ENCODE peak calls at places on chromosomes 2 and 18, in eight cellular contexts. One of them, this sample, is unnamed.

GRCh38 chr2:3025261-3025660 is 352.4 kb downstream of the EIPR1 start:
- DNase-seq in left lung: no peak
- DNase-seq in CD8-positive, alpha-beta memory T cell: no peak
- DNase-seq in fibroblast of gingiva: no peak
- DNase-seq in small intestine: no peak
- DNase-seq in DMS153: peak
- DNase-seq in activated gamma-delta T cell treated with anti-CD3 and anti-CD28 coated beads, Interleukin-2, amount 50 U/mL, for 16 hours: no peak
- DNase-seq in stimulated activated effector memory CD8-positive, alpha-beta T cell treated with anti-CD3 and anti-CD28 coated beads, Interleukin-12 subunit alpha, Interleukin-12 subunit beta, amount 100 ng/mL, for 72 hours: peak
- DNase-seq in this sample: peak

GRCh38 chr2:52775674-52776073 is 991.9 kb upstream of the CHAC2 start:
- DNase-seq in left lung: no peak
- DNase-seq in CD8-positive, alpha-beta memory T cell: no peak
- DNase-seq in fibroblast of gingiva: no peak
- DNase-seq in small intestine: no peak
- DNase-seq in DMS153: no peak
- DNase-seq in activated gamma-delta T cell treated with anti-CD3 and anti-CD28 coated beads, Interleukin-2, amount 50 U/mL, for 16 hours: no peak
- DNase-seq in stimulated activated effector memory CD8-positive, alpha-beta T cell treated with anti-CD3 and anti-CD28 coated beads, Interleukin-12 subunit alpha, Interleukin-12 subunit beta, amount 100 ng/mL, for 72 hours: no peak
- DNase-seq in this sample: no peak

GRCh38 chr2:226483745-226484619 is 315.6 kb downstream of the IRS1 start:
- DNase-seq in left lung: no peak
- DNase-seq in CD8-positive, alpha-beta memory T cell: no peak
- DNase-seq in fibroblast of gingiva: no peak
- DNase-seq in small intestine: no peak
- DNase-seq in DMS153: no peak
- DNase-seq in activated gamma-delta T cell treated with anti-CD3 and anti-CD28 coated beads, Interleukin-2, amount 50 U/mL, for 16 hours: no peak
- DNase-seq in stimulated activated effector memory CD8-positive, alpha-beta T cell treated with anti-CD3 and anti-CD28 coated beads, Interleukin-12 subunit alpha, Interleukin-12 subunit beta, amount 100 ng/mL, for 72 hours: no peak
- DNase-seq in this sample: no peak

GRCh38 chr2:132815522-132815921 is 145.5 kb upstream of the LYPD1 start:
- DNase-seq in left lung: no peak
- DNase-seq in CD8-positive, alpha-beta memory T cell: no peak
- DNase-seq in fibroblast of gingiva: no peak
- DNase-seq in small intestine: no peak
- DNase-seq in DMS153: no peak
- DNase-seq in activated gamma-delta T cell treated with anti-CD3 and anti-CD28 coated beads, Interleukin-2, amount 50 U/mL, for 16 hours: no peak
- DNase-seq in stimulated activated effector memory CD8-positive, alpha-beta T cell treated with anti-CD3 and anti-CD28 coated beads, Interleukin-12 subunit alpha, Interleukin-12 subunit beta, amount 100 ng/mL, for 72 hours: no peak
- DNase-seq in this sample: no peak

GRCh38 chr2:148237911-148238310 is 217.0 kb downstream of the MBD5 start:
- DNase-seq in left lung: no peak
- DNase-seq in CD8-positive, alpha-beta memory T cell: no peak
- DNase-seq in fibroblast of gingiva: peak
- DNase-seq in small intestine: no peak
- DNase-seq in DMS153: no peak
- DNase-seq in activated gamma-delta T cell treated with anti-CD3 and anti-CD28 coated beads, Interleukin-2, amount 50 U/mL, for 16 hours: no peak
- DNase-seq in stimulated activated effector memory CD8-positive, alpha-beta T cell treated with anti-CD3 and anti-CD28 coated beads, Interleukin-12 subunit alpha, Interleukin-12 subunit beta, amount 100 ng/mL, for 72 hours: no peak
- DNase-seq in this sample: no peak

GRCh38 chr2:98899041-98899702 is 36.9 kb downstream of the CRACDL start:
- DNase-seq in left lung: no peak
- DNase-seq in CD8-positive, alpha-beta memory T cell: no peak
- DNase-seq in fibroblast of gingiva: no peak
- DNase-seq in small intestine: no peak
- DNase-seq in DMS153: peak
- DNase-seq in activated gamma-delta T cell treated with anti-CD3 and anti-CD28 coated beads, Interleukin-2, amount 50 U/mL, for 16 hours: no peak
- DNase-seq in stimulated activated effector memory CD8-positive, alpha-beta T cell treated with anti-CD3 and anti-CD28 coated beads, Interleukin-12 subunit alpha, Interleukin-12 subunit beta, amount 100 ng/mL, for 72 hours: peak
- DNase-seq in this sample: peak

GRCh38 chr18:7000484-7001096 is 117.0 kb downstream of the LAMA1 start:
- DNase-seq in left lung: no peak
- DNase-seq in CD8-positive, alpha-beta memory T cell: no peak
- DNase-seq in fibroblast of gingiva: peak
- DNase-seq in small intestine: peak
- DNase-seq in DMS153: no peak
- DNase-seq in activated gamma-delta T cell treated with anti-CD3 and anti-CD28 coated beads, Interleukin-2, amount 50 U/mL, for 16 hours: no peak
- DNase-seq in stimulated activated effector memory CD8-positive, alpha-beta T cell treated with anti-CD3 and anti-CD28 coated beads, Interleukin-12 subunit alpha, Interleukin-12 subunit beta, amount 100 ng/mL, for 72 hours: no peak
- DNase-seq in this sample: no peak

GRCh38 chr2:194822097-194822496 is 834.9 kb upstream of the SLC39A10 start:
- DNase-seq in left lung: no peak
- DNase-seq in CD8-positive, alpha-beta memory T cell: no peak
- DNase-seq in fibroblast of gingiva: no peak
- DNase-seq in small intestine: no peak
- DNase-seq in DMS153: no peak
- DNase-seq in activated gamma-delta T cell treated with anti-CD3 and anti-CD28 coated beads, Interleukin-2, amount 50 U/mL, for 16 hours: no peak
- DNase-seq in stimulated activated effector memory CD8-positive, alpha-beta T cell treated with anti-CD3 and anti-CD28 coated beads, Interleukin-12 subunit alpha, Interleukin-12 subunit beta, amount 100 ng/mL, for 72 hours: no peak
- DNase-seq in this sample: no peak

GRCh38 chr2:216183459-216183858 is 74.3 kb downstream of the XRCC5 start:
- DNase-seq in left lung: no peak
- DNase-seq in CD8-positive, alpha-beta memory T cell: no peak
- DNase-seq in fibroblast of gingiva: no peak
- DNase-seq in small intestine: no peak
- DNase-seq in DMS153: no peak
- DNase-seq in activated gamma-delta T cell treated with anti-CD3 and anti-CD28 coated beads, Interleukin-2, amount 50 U/mL, for 16 hours: no peak
- DNase-seq in stimulated activated effector memory CD8-positive, alpha-beta T cell treated with anti-CD3 and anti-CD28 coated beads, Interleukin-12 subunit alpha, Interleukin-12 subunit beta, amount 100 ng/mL, for 72 hours: no peak
- DNase-seq in this sample: no peak

GRCh38 chr2:43340945-43341356 is 114.5 kb upstream of the ZFP36L2 start:
- DNase-seq in left lung: no peak
- DNase-seq in CD8-positive, alpha-beta memory T cell: no peak
- DNase-seq in fibroblast of gingiva: no peak
- DNase-seq in small intestine: no peak
- DNase-seq in DMS153: no peak
- DNase-seq in activated gamma-delta T cell treated with anti-CD3 and anti-CD28 coated beads, Interleukin-2, amount 50 U/mL, for 16 hours: no peak
- DNase-seq in stimulated activated effector memory CD8-positive, alpha-beta T cell treated with anti-CD3 and anti-CD28 coated beads, Interleukin-12 subunit alpha, Interleukin-12 subunit beta, amount 100 ng/mL, for 72 hours: no peak
- DNase-seq in this sample: no peak

GRCh38 chr2:118224144-118224887 is 136.0 kb downstream of the INSIG2 start:
- DNase-seq in left lung: peak
- DNase-seq in CD8-positive, alpha-beta memory T cell: no peak
- DNase-seq in fibroblast of gingiva: no peak
- DNase-seq in small intestine: peak
- DNase-seq in DMS153: no peak
- DNase-seq in activated gamma-delta T cell treated with anti-CD3 and anti-CD28 coated beads, Interleukin-2, amount 50 U/mL, for 16 hours: peak
- DNase-seq in stimulated activated effector memory CD8-positive, alpha-beta T cell treated with anti-CD3 and anti-CD28 coated beads, Interleukin-12 subunit alpha, Interleukin-12 subunit beta, amount 100 ng/mL, for 72 hours: peak
- DNase-seq in this sample: no peak